ENCODE peak calls at places on chromosomes 2 and 18, in seven cellular contexts. S is adrenal gland, E is coronary artery, X is fibroblast of lung, Y is heart right ventricle, B is A673, O is PC-9. T is an unnamed sample.

GRCh38 chr2:120437604-120438000 is 91.7 kb downstream of the INHBB start:
- DNase-seq in Y (no peak), S (peak), O (no peak), E (peak), X (no peak), B (no peak), T (no peak)

GRCh38 chr2:144518744-144519596 is 949 bp downstream of the ZEB2 start:
- DNase-seq in E (no peak), S (no peak), Y (no peak), O (no peak), X (peak), B (peak), T (no peak)

GRCh38 chr2:146147448-146148012 is 1627.6 kb upstream of the ZEB2 start:
- DNase-seq in Y (no peak), S (no peak), O (no peak), E (no peak), X (no peak), B (peak), T (no peak)

GRCh38 chr18:10299686-10300085 is 154.7 kb upstream of the APCDD1 start:
- DNase-seq in O (no peak), B (no peak), X (no peak), S (no peak), E (no peak), Y (no peak), T (no peak)

GRCh38 chr2:231394201-231395141 is 1.0 kb upstream of the B3GNT7 start:
- DNase-seq in O (no peak), S (no peak), E (no peak), Y (no peak), X (no peak), B (no peak), T (no peak)

GRCh38 chr2:71674158-71674807 is 220.9 kb downstream of the DYSF start:
- DNase-seq in E (peak), O (no peak), B (no peak), Y (no peak), X (no peak), S (no peak), T (no peak)

GRCh38 chr2:200189964-200190363 is 116.5 kb upstream of the SPATS2L start:
- DNase-seq in X (no peak), Y (no peak), S (no peak), B (no peak), O (no peak), E (no peak), T (no peak)

GRCh38 chr2:22291074-22291473 is 1093.9 kb upstream of the KLHL29 start:
- DNase-seq in E (no peak), Y (no peak), B (no peak), S (no peak), X (no peak), O (no peak), T (no peak)

GRCh38 chr18:13296868-13297574 is 78.5 kb downstream of the LDLRAD4 start:
- DNase-seq in E (no peak), X (no peak), S (no peak), B (no peak), O (no peak), Y (no peak), T (no peak)

GRCh38 chr2:171266102-171266501 is 105.4 kb upstream of the TLK1 start:
- DNase-seq in S (no peak), O (no peak), Y (no peak), E (no peak), X (no peak), B (no peak), T (no peak)

GRCh38 chr2:165870346-165870745 is 76.3 kb upstream of the GALNT3 start:
- DNase-seq in Y (no peak), S (no peak), E (no peak), B (no peak), O (no peak), X (no peak), T (no peak)

GRCh38 chr2:233442028-233442310 is 87.7 kb downstream of the DGKD start:
- DNase-seq in O (no peak), S (no peak), E (peak), Y (no peak), B (no peak), X (no peak), T (no peak)

GRCh38 chr2:73202156-73203054 is at the start of gene NOTO:
- DNase-seq in X (peak), O (no peak), S (peak), E (no peak), B (no peak), Y (no peak), T (no peak)

DNA sequence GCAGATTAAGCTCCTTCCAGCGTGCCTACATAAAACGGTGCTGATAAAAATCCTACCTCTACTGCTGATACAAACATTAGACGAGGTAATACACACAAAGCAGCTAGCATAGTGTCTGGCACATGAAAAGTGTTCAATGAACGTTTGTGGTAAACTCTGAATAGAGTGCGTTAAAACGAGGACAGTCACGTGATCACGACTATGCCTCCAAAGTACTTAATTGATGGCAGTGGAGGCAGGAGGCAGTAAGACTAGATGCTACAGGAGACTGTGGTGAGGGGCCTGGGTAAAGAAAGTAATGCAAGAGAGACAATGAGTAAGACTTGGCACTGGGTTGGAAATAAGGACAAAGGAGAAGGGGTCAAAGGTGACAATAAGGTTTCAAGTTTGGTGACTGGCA is 32.1 kb upstream of the LHCGR start:
- DNase-seq in B (no peak), X (no peak), O (no peak), S (no peak), Y (no peak), E (no peak), T (no peak)
- TF ChIP-seq CTCF in B (no peak), X (no peak), O (no peak), S (no peak), Y (no peak), E (no peak), T (no peak)

DNA sequence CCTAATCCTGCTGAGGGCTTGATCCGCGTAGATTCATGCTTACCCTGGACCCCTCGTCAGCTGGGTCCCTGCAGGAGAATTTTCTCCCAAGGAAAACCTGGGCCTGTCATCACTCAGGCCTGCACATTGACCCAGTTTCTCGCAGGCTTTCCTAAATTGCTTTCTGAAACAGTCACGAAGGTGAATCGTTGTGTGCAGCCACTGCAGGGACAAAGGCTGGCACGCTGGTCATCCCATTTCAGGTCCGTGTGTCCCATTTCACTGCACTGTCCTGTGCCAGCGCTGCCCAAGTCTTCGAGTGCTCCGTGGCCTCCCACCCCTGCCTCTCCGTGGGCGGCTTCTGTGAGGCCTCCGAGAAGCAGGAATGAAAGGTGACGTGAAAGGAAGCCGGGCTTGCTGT is 62.8 kb upstream of the YWHAQ start:
- DNase-seq in X (no peak), O (no peak), Y (no peak), S (no peak), B (no peak), E (no peak), T (no peak)
- H3K27ac ChIP-seq in X (no peak), O (no peak), Y (peak), S (no peak), B (no peak), E (peak), T (no peak)

DNA sequence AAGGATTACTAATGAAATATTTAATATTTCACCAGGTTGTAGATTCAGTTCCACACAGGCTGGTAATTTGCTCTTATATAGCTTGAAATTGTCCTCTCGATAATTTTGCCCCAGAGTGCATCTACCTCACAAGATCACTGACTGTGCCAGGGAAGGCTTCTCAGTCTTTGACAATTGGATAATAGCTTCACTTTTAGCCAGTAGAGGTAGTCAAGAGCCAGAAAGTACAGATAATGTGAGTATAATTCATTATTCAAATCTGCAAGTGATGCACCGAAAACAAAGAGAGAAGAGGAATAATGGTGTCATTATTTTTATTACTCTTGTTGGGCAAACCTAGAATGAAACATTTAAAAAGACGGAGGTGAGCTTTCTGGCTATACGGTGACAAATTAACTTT is 292.8 kb downstream of the EN1 start:
- DNase-seq in O (no peak), S (no peak), X (peak), B (no peak), Y (no peak), E (no peak), T (no peak)
- TF ChIP-seq CTCF in O (peak), S (no peak), X (peak), B (peak), Y (no peak), E (no peak), T (no peak)

GRCh38 chr2:48175656-48176055 is 269.4 kb upstream of the FBXO11 start:
- DNase-seq in S (no peak), Y (no peak), E (no peak), B (no peak), O (no peak), X (no peak), T (no peak)
- H3K27ac ChIP-seq in S (no peak), Y (no peak), E (no peak), B (no peak), O (no peak), X (no peak), T (no peak)

GRCh38 chr18:27685071-27685470 is 491.9 kb downstream of the CDH2 start:
- DNase-seq in B (no peak), S (no peak), X (no peak), O (no peak), E (no peak), Y (no peak), T (no peak)

GRCh38 chr18:27688581-27688980 is 488.3 kb downstream of the CDH2 start:
- DNase-seq in S (no peak), Y (no peak), O (no peak), B (no peak), E (no peak), X (no peak), T (no peak)

GRCh38 chr18:27687351-27687979 is 489.5 kb downstream of the CDH2 start:
- DNase-seq in Y (no peak), O (no peak), S (no peak), X (no peak), E (no peak), B (no peak), T (no peak)

DNA sequence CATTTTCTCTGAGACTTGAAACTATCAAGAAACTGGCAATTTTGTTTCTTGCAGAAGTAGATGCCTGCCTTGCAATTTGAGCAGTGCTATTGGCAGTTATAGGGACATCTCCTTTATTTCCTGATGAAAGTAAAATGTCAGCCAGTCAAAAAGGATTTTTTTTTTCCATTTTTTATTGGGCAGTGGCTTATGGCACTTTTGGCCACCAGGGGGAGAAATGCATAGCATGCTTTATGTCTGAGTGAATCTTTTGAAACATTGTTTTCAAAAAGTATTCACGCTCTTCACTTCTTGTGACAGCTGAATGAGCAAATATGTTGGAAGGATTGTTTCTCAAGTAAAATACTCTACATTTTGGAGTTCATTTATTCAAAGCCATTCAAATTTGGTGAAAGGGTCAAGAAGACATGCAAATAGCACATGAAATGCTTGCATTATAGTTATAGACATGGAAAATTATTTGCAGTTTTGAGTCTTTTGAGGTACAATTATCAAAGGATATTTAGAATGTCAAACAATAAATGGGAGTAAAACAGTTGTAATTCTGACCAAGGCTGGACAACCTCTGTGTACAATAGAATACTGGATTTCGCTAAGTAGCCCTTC is 491.0 kb downstream of the CDH2 start:
- DNase-seq in Y (no peak), X (peak), O (no peak), S (peak), E (no peak), B (peak), T (no peak)
- TF ChIP-seq CTCF in Y (peak), X (peak), O (peak), S (peak), E (peak), B (peak), T (no peak)

GRCh38 chr2:96955694-96956610 is 30.4 kb downstream of the FAM178B start:
- DNase-seq in E (no peak), Y (no peak), X (no peak), O (no peak), B (no peak), S (no peak), T (no peak)

GRCh38 chr2:96952976-96953610 is 33.3 kb downstream of the FAM178B start:
- DNase-seq in O (no peak), E (no peak), B (no peak), S (peak), Y (no peak), X (peak), T (no peak)

GRCh38 chr2:96952016-96952750 is 34.2 kb downstream of the FAM178B start:
- DNase-seq in B (no peak), Y (no peak), O (no peak), E (no peak), X (no peak), S (no peak), T (no peak)

GRCh38 chr2:96953611-96954489 is 32.5 kb downstream of the FAM178B start:
- DNase-seq in E (no peak), O (no peak), X (no peak), B (no peak), Y (no peak), S (no peak), T (no peak)

DNA sequence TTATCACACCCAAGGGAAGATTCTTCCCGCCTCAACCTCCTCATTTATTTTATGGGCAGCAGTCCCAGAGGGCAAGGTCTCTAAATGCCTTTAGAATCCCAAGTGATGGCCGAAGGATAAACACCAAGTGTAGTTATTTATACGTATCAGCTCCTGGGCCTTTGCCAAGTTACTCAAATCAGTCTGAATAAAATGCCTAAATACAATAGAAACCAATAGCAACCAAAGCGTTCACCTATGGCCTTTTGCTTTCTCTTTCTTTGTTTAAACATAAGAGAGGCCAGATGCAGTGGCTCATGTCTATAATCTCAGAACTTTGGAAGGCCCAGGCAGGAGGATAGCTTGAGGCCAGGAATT is 31.9 kb downstream of the FAM178B start:
- DNase-seq in O (no peak), S (no peak), Y (peak), B (no peak), E (no peak), X (peak), T (no peak)
- H3K27ac ChIP-seq in O (no peak), S (no peak), Y (peak), B (no peak), E (no peak), X (no peak), T (no peak)

GRCh38 chr18:57910817-57911216 is 107.7 kb upstream of the ATP8B1 start:
- DNase-seq in B (no peak), O (no peak), Y (no peak), E (no peak), S (no peak), X (no peak), T (no peak)
- TF ChIP-seq CTCF in B (peak), O (peak), Y (peak), E (no peak), S (no peak), X (peak), T (no peak)

DNA sequence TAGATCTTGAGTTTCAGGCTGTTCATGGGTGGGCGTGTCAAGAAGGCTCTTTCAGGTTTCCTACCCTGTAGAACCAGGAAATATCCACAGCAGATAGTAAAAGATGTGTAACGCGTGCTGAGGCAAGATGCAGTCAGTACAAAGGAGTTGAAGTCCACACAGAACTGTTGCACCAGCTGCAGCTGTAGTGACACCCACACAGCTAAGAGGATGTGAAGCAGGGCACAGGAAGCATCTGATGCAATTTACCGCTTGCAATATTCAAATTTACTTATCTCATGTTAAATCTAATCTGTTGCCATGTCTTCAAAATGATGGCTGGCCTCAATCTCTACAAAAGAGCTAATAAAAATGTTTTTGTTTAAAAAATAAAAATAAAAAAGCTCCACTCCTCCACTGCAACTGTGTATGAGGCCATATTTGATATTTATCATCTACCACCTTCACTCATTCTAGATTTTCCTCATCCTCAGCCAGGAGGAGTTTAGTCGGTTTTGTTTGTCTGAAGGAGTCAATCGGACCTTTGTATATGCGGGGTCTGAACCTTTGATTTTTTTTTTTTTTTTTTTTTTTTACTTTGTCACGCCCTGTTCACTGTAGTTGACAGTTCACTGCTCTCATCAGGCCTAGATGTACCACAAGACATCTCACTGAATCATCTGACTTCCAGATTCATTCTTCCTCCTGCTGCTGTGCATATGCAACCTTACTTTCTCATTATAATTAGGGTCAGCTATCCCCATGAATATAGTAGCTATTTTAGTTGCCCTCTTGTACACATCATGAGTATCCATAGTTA is 133.0 kb downstream of the ARHGAP15 start:
- DNase-seq in S (no peak), Y (no peak), O (no peak), E (no peak), B (peak), X (peak), T (peak)
- H3K27ac ChIP-seq in S (no peak), Y (no peak), O (no peak), E (no peak), B (peak), X (no peak), T (peak)

GRCh38 chr2:223779877-223780276 is 57.5 kb downstream of the AP1S3 start:
- DNase-seq in E (no peak), O (peak), S (no peak), X (peak), B (peak), Y (no peak), T (no peak)
- TF ChIP-seq CTCF in E (no peak), O (peak), S (no peak), X (peak), B (peak), Y (peak), T (no peak)

T was measured in CD4-positive, alpha-beta T cell.